ENCODE peak calls at places on chromosomes 11 and 22, in nine cellular contexts. S is fibroblast of mammary gland; G is stimulated activated CD4-positive, alpha-beta T cell treated with anti-CD3 and anti-CD28 coated beads, Interleukin-2, amount 100 ng/mL, for 48 hours; T is A549; Z is activated CD8-positive, alpha-beta memory T cell treated with anti-CD3 and anti-CD28 coated beads for 1 hour; L is stomach; F is NCI-H1105; W is activated T-helper 9 cell treated with anti-CD3 and anti-CD28 coated beads, Interleukin-2, amount 50 U/mL, for 16 hours; R is M059J. X is an unnamed sample.

GRCh38 chr22:17767236-17768065 is 6.8 kb downstream of the BID start:
- DNase-seq in S (no peak), G (peak), T (no peak), Z (no peak), L (no peak), F (no peak), W (peak), R (no peak), X (peak)

GRCh38 chr22:45335021-45335818 is 25.5 kb downstream of the FAM118A start:
- DNase-seq in S (no peak), G (no peak), T (no peak), Z (no peak), L (no peak), F (no peak), W (no peak), R (no peak), X (no peak)

GRCh38 chr22:25497269-25497668 is 67.2 kb upstream of the GRK3 start:
- DNase-seq in S (peak), G (no peak), T (no peak), Z (no peak), L (no peak), F (no peak), W (no peak), R (peak), X (no peak)

GRCh38 chr11:122634507-122634906 is 21.0 kb upstream of the UBASH3B start:
- DNase-seq in S (peak), G (no peak), T (no peak), Z (no peak), L (peak), F (no peak), W (no peak), R (peak), X (no peak)

GRCh38 chr11:61880454-61880853 is 10.9 kb downstream of the FADS3 start:
- DNase-seq in S (no peak), G (no peak), T (no peak), Z (no peak), L (no peak), F (no peak), W (no peak), R (no peak), X (no peak)

GRCh38 chr11:17511571-17511970 is 32.6 kb downstream of the USH1C start:
- DNase-seq in S (no peak), G (no peak), T (no peak), Z (no peak), L (no peak), F (no peak), W (no peak), R (no peak), X (no peak)

GRCh38 chr22:45742866-45743450 is 71.3 kb downstream of the ATXN10 start:
- DNase-seq in S (peak), G (no peak), T (no peak), Z (no peak), L (peak), F (no peak), W (no peak), R (peak), X (no peak)

GRCh38 chr22:37212174-37212906 is at the start of gene SSTR3:
- DNase-seq in S (no peak), G (no peak), T (no peak), Z (no peak), L (no peak), F (peak), W (no peak), R (no peak), X (no peak)

GRCh38 chr22:47552024-47552423 is 789.6 kb downstream of the TBC1D22A start:
- DNase-seq in S (no peak), G (no peak), T (no peak), Z (no peak), L (no peak), F (no peak), W (no peak), R (no peak), X (no peak)

GRCh38 chr22:48566741-48567140 is 1260.9 kb downstream of the BRD1 start:
- DNase-seq in S (no peak), G (no peak), T (no peak), Z (no peak), L (no peak), F (no peak), W (no peak), R (no peak), X (no peak)

GRCh38 chr11:111925953-111926352 is 7.2 kb downstream of the C11orf52 start:
- DNase-seq in S (no peak), G (no peak), T (no peak), Z (no peak), L (no peak), F (no peak), W (no peak), R (no peak), X (no peak)

GRCh38 chr22:32083814-32084213 is 40.8 kb downstream of the SLC5A1 start:
- DNase-seq in S (no peak), G (no peak), T (no peak), Z (no peak), L (no peak), F (no peak), W (no peak), R (no peak), X (no peak)

GRCh38 chr22:22201185-22201924 is 43.2 kb upstream of the VPREB1 start:
- DNase-seq in S (peak), G (peak), T (peak), Z (no peak), L (peak), F (no peak), W (peak), R (peak), X (peak)

GRCh38 chr11:59174664-59175033 is 2.7 kb downstream of the DTX4 start:
- DNase-seq in S (no peak), G (no peak), T (no peak), Z (no peak), L (peak), F (no peak), W (no peak), R (peak), X (no peak)

GRCh38 chr11:104594228-104594958 is 303.9 kb downstream of the CASP12 start:
- DNase-seq in S (peak), G (no peak), T (no peak), Z (no peak), L (no peak), F (no peak), W (no peak), R (peak), X (no peak)

GRCh38 chr11:2667940-2668339 is 31.9 kb downstream of the KCNQ1OT1 start:
- DNase-seq in S (no peak), G (no peak), T (no peak), Z (no peak), L (peak), F (no peak), W (no peak), R (no peak), X (no peak)